ENCODE peak calls at places on chromosomes 11 and 22, in seven cellular contexts. C is NB4, E is brain microvascular endothelial cell, G is AG04450, X is AG09309, V is left ventricle myocardium inferior, B is A549. P is an unnamed sample.

GRCh38 chr22:30921108-30921507 is 47.5 kb downstream of the MORC2 start:
- DNase-seq in C (peak), E (no peak), G (no peak), X (no peak), V (no peak), B (no peak), P (no peak)

GRCh38 chr11:6405837-6406236 is 13.1 kb downstream of the APBB1 start:
- DNase-seq in C (no peak), E (no peak), G (no peak), X (no peak), V (no peak), B (no peak), P (no peak)

GRCh38 chr11:122769126-122769780 is 69.0 kb upstream of the CRTAM start:
- DNase-seq in C (no peak), E (peak), G (no peak), X (no peak), V (no peak), B (no peak), P (no peak)

GRCh38 chr22:39180566-39180965 is 28.1 kb upstream of the CBX7 start:
- DNase-seq in C (no peak), E (no peak), G (no peak), X (no peak), V (no peak), B (no peak), P (no peak)

GRCh38 chr11:8692417-8692816 is 9.8 kb downstream of the RPL27A start:
- DNase-seq in C (no peak), E (no peak), G (no peak), X (no peak), V (no peak), B (no peak), P (no peak)

GRCh38 chr11:64027619-64028397 is 7.9 kb upstream of the FLRT1 start:
- DNase-seq in C (peak), E (no peak), G (no peak), X (no peak), V (no peak), B (no peak), P (no peak)

GRCh38 chr22:23306926-23307325 is 126.6 kb downstream of the BCR start:
- DNase-seq in C (no peak), E (no peak), G (no peak), X (no peak), V (no peak), B (no peak), P (no peak)

GRCh38 chr11:71454470-71455113 is 1.6 kb downstream of the NADSYN1 start:
- DNase-seq in C (no peak), E (no peak), G (no peak), X (no peak), V (no peak), B (no peak), P (no peak)

GRCh38 chr11:43943357-43943930 is 1.0 kb downstream of the C11orf96 start:
- DNase-seq in C (peak), E (peak), G (no peak), X (no peak), V (no peak), B (no peak), P (no peak)

GRCh38 chr11:44143987-44144909 is 48.8 kb downstream of the EXT2 start:
- DNase-seq in C (no peak), E (no peak), G (no peak), X (no peak), V (no peak), B (no peak), P (no peak)

GRCh38 chr22:42404266-42404665 is 27.9 kb downstream of the NFAM1 start:
- DNase-seq in C (no peak), E (no peak), G (no peak), X (no peak), V (no peak), B (no peak), P (no peak)

GRCh38 chr22:22235564-22235963 is 9.0 kb upstream of the VPREB1 start:
- DNase-seq in C (peak), E (no peak), G (no peak), X (no peak), V (no peak), B (no peak), P (peak)

GRCh38 chr22:19244600-19245352 is 46.7 kb downstream of the CLTCL1 start:
- DNase-seq in C (peak), E (no peak), G (no peak), X (no peak), V (no peak), B (no peak), P (no peak)

GRCh38 chr22:50530280-50530856 is 556 bp upstream of the TYMP start:
- DNase-seq in C (peak), E (peak), G (no peak), X (peak), V (peak), B (peak), P (no peak)

GRCh38 chr11:95322546-95322945 is 91.5 kb upstream of the SESN3 start:
- DNase-seq in C (no peak), E (peak), G (no peak), X (no peak), V (no peak), B (no peak), P (no peak)

GRCh38 chr22:28802595-28803087 is 2.3 kb upstream of the XBP1 start:
- DNase-seq in C (peak), E (no peak), G (no peak), X (no peak), V (no peak), B (no peak), P (no peak)

GRCh38 chr11:106644824-106645223 is 373.5 kb downstream of the GUCY1A2 start:
- DNase-seq in C (no peak), E (peak), G (no peak), X (no peak), V (no peak), B (no peak), P (peak)

GRCh38 chr22:30947163-30947820 is 21.3 kb downstream of the MORC2 start:
- DNase-seq in C (no peak), E (no peak), G (no peak), X (no peak), V (peak), B (no peak), P (no peak)

GRCh38 chr11:121467965-121468364 is 15.2 kb upstream of the SORL1-AS1 start:
- DNase-seq in C (no peak), E (no peak), G (no peak), X (no peak), V (no peak), B (no peak), P (no peak)

GRCh38 chr22:27149886-27150529 is 492.6 kb downstream of the MIAT start:
- DNase-seq in C (no peak), E (peak), G (no peak), X (peak), V (no peak), B (no peak), P (no peak)

GRCh38 chr22:38327396-38327795 is 10.2 kb upstream of the CSNK1E start:
- DNase-seq in C (no peak), E (no peak), G (no peak), X (no peak), V (no peak), B (no peak), P (no peak)

GRCh38 chr11:1005913-1006312 is 30.6 kb downstream of the MUC6 start:
- DNase-seq in C (no peak), E (no peak), G (no peak), X (no peak), V (peak), B (no peak), P (no peak)

GRCh38 chr22:35367331-35367886 is 13.5 kb upstream of the HMOX1 start:
- DNase-seq in C (peak), E (no peak), G (no peak), X (no peak), V (no peak), B (no peak), P (no peak)
- TF ChIP-seq CTCF in C (no peak), E (no peak), G (no peak), X (no peak), V (no peak), B (no peak), P (no peak)

GRCh38 chr11:92308366-92308765 is 83.7 kb downstream of the FAT3 start:
- DNase-seq in C (no peak), E (no peak), G (no peak), X (no peak), V (no peak), B (no peak), P (no peak)

GRCh38 chr11:92316410-92316809 is 91.8 kb downstream of the FAT3 start:
- DNase-seq in C (no peak), E (no peak), G (no peak), X (no peak), V (no peak), B (no peak), P (no peak)

GRCh38 chr11:92314499-92314898 is 89.9 kb downstream of the FAT3 start:
- DNase-seq in C (no peak), E (no peak), G (no peak), X (no peak), V (no peak), B (no peak), P (no peak)

GRCh38 chr11:92306966-92307504 is 82.4 kb downstream of the FAT3 start:
- DNase-seq in C (no peak), E (no peak), G (no peak), X (no peak), V (no peak), B (no peak), P (no peak)

DNA sequence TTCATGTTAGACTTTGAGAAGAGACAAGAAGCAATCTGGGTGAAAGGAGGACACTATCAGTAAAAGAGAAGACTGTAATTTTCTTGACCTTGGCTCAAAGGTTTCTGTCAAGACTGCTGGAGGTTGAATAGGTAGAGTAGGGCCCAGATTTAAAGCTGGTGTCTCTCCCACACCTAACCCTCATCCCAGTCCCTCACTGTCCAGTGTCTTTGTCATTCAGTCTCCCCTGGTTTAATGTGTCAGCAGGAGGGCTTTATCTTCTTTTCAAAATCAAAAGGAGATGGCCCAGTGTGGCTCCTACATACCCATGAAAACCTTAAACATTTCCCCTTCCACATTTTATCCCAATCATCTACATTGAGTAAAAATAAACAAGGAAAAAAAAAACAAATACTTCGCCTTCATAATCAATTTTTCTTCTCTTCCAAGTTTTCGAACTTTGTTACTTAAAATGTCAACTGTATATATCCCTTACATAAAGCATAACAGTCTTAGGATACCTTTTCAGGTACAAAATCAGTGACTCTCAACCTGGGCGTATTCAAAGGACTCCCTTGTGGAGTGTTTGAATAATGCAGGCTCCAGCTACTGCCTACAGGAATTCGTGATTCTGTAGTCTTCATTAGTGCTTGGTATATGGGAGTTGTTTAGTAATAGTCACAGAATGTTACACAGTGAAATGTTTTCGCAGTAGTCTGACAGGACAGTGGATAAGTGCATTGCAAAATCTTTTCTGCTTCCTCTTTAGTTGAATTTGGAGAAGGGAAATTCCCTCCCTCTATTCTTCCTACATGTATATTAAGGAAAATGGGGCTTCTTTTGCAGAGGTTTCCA is 87.2 kb downstream of the FAT3 start:
- DNase-seq in C (no peak), E (no peak), G (no peak), X (no peak), V (no peak), B (no peak), P (no peak)
- H3K4me3 ChIP-seq in C (no peak), E (no peak), G (no peak), X (no peak), V (no peak), B (no peak), P (no peak)

DNA sequence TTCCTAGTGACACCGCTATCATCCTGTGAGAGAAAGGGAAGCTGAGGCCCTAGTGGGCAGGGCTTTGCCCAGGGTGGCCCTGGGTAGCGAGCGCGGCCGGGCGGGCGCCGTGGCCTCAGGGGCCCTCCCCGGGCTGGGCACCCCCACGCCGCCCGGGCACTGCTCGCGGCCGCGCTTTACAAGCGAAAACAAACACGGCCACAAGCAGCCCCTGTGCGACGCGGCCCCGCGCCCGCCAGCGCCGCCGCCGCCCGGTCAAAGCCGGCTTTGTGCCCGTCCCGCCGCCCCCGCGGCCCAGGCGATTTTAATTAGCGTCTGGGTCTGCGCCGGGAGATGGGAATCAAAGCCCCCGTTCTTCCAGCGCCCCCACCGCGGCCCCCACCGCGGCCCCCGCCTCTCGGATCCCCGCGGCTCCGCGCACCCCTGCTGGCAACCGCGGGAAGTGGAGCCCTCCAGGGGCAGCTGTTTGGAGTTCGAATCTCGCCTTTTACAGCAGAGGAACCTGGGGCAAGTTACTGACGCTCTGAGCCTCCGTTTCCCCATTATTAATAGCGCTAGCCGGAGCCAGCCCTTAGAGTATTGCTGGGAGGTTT is 47.9 kb downstream of the CHRDL2 start:
- DNase-seq in C (no peak), E (no peak), G (no peak), X (no peak), V (peak), B (no peak), P (no peak)
- TF ChIP-seq CTCF in C (no peak), E (peak), G (peak), X (peak), V (peak), B (no peak), P (peak)

DNA sequence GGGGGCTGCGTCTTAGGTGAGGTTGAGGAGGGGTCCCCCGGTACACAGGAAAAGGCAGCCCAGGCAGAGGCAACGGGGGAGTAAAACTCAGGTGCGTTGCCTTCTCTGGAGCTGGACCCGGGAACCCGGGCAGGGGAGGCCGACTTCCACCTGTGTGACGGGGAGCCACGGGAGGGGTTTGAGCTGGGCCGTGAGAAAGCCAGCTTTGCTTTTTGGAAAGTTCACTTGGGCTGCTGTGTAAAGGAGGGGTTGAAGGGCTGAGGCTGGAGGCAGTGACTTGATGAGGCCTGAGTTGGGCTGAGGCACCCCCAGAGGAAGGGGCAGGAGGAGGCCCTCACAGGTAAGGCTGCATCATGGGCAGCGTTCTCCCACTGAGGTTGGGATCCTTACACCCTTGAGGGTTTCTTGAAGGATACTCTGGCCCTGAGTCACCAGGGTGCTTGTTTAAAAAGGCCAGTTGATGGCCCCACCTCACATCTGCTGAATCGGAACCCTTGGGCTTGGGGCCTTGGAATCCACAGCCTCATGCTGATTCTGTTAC is 47.2 kb downstream of the CHRDL2 start:
- DNase-seq in C (no peak), E (no peak), G (no peak), X (no peak), V (no peak), B (no peak), P (no peak)
- H3K4me3 ChIP-seq in C (no peak), E (peak), G (no peak), X (no peak), V (peak), B (no peak), P (peak)

GRCh38 chr11:91263698-91264097 is 960.9 kb upstream of the FAT3 start:
- DNase-seq in C (no peak), E (no peak), G (no peak), X (no peak), V (no peak), B (no peak), P (no peak)
- TF ChIP-seq CTCF in C (no peak), E (no peak), G (no peak), X (no peak), V (no peak), B (no peak), P (no peak)

GRCh38 chr11:118216621-118217526 is 7.9 kb downstream of the JAML start:
- DNase-seq in C (peak), E (no peak), G (no peak), X (no peak), V (no peak), B (no peak), P (no peak)
- H3K4me3 ChIP-seq in C (no peak), E (no peak), G (no peak), X (no peak), V (no peak), B (no peak), P (no peak)

DNA sequence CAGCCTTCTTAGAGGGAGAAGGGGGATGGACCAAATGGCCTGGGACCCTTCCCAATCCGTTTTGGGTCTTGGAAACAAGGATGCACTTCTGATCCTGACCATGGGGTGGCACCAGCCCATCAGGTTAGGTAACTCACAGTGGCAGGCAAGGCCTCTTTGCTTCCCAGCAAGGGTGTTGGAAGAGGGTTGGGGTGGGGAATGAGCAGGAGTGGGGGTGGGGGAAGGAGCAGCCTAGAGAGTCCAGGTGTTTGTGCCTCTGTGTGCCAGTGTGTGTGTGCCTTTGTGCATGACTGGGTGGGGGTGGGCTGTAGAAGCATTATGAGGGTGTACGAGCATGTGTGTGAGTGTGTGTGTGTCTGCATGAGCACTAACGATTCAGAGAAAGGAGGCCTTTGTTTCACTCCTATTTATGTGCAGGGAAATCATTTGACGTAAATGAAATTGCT is 213.1 kb downstream of the INSC start:
- DNase-seq in C (peak), E (peak), G (peak), X (no peak), V (peak), B (peak), P (no peak)
- TF ChIP-seq CTCF in C (peak), E (peak), G (peak), X (peak), V (peak), B (peak), P (peak)

DNA sequence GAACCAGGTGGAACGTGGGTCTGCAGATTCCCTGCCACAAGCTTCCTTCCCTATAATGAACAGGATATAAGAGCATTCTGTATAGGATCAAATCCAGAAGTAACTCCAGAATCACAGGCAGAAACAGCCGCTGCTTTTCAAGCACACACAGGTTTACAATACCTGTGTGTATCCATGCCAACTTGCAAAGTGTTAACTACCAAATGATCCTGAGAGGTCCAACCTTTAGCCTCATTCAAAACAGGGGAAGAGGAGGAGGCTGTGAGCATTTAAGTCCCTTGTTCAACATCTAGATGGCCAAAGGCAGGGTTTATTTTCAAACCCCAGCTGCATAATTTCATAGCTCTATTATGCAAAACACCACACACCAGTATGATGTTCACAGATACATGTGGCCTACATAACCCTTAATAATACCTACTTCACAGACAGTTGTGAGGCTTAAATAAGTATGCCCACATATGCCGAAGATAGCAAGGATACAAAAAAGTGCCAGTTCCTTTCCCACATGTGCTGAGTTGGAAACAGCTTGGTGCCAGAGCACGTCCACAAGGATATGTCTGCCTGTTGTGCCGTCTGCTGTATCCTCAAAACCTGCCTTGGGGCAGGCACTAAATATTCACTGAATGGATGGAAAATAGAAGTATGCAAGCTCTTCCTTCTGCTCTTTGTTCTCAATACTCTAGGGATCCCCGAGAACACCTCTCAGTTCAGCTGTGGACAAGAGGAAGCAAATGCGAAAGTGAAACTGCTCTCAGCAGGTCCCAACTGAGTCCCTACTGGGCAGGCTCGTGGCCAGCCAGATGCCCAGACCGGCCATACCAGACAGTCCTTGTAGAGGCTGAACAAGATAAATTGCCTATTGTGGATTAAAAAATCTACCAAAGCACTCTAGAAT is 66.8 kb downstream of the LARGE1 start:
- DNase-seq in C (peak), E (peak), G (no peak), X (peak), V (peak), B (peak), P (peak)
- H3K4me3 ChIP-seq in C (peak), E (peak), G (peak), X (peak), V (peak), B (peak), P (peak)